ENCODE peak calls at places on chromosomes 3 and 15, in eight cellular contexts. One of them, this sample, is unnamed.
A peak's percentile ranks its signal among the peaks of the same experiment; 100 is the strongest.

GRCh38 chr3:5186854-5187151 is 704 bp upstream of the EDEM1 start:
- DNase-seq in psoas muscle: no peak
- DNase-seq in GM12865: peak; percentile 45
- DNase-seq in kidney: no peak
- DNase-seq in epithelial cell of esophagus: peak; percentile 50
- DNase-seq in lower lobe of right lung: no peak
- DNase-seq in H1: no peak
- DNase-seq in foreskin fibroblast: peak; percentile 25
- DNase-seq in this sample: no peak

GRCh38 chr3:27590437-27591320 is 106.5 kb upstream of the SLC4A7 start:
- DNase-seq in psoas muscle: no peak
- DNase-seq in GM12865: no peak
- DNase-seq in kidney: no peak
- DNase-seq in epithelial cell of esophagus: peak; percentile 62
- DNase-seq in lower lobe of right lung: no peak
- DNase-seq in H1: no peak
- DNase-seq in foreskin fibroblast: peak; percentile 41
- DNase-seq in this sample: no peak

GRCh38 chr3:16338124-16338523 is 73.1 kb downstream of the OXNAD1 start:
- DNase-seq in psoas muscle: no peak
- DNase-seq in GM12865: peak; percentile 71
- DNase-seq in kidney: no peak
- DNase-seq in epithelial cell of esophagus: no peak
- DNase-seq in lower lobe of right lung: peak; percentile 55
- DNase-seq in H1: no peak
- DNase-seq in foreskin fibroblast: no peak
- DNase-seq in this sample: no peak

GRCh38 chr3:41961061-41961749 is 698 bp downstream of the ULK4 start:
- DNase-seq in psoas muscle: peak; percentile 71
- DNase-seq in GM12865: peak; percentile 73
- DNase-seq in kidney: peak; percentile 75
- DNase-seq in epithelial cell of esophagus: peak; percentile 81
- DNase-seq in lower lobe of right lung: peak; percentile 76
- DNase-seq in H1: peak; percentile 13
- DNase-seq in foreskin fibroblast: peak; percentile 62
- DNase-seq in this sample: peak; percentile 79

GRCh38 chr3:161354554-161354953 is 16.8 kb downstream of the SPTSSB start:
- DNase-seq in psoas muscle: no peak
- DNase-seq in GM12865: no peak
- DNase-seq in kidney: no peak
- DNase-seq in epithelial cell of esophagus: peak; percentile 51
- DNase-seq in lower lobe of right lung: no peak
- DNase-seq in H1: no peak
- DNase-seq in foreskin fibroblast: peak; percentile 22
- DNase-seq in this sample: no peak

GRCh38 chr3:159238646-159239045 is 436.8 kb downstream of the MFSD1 start:
- DNase-seq in psoas muscle: no peak
- DNase-seq in GM12865: no peak
- DNase-seq in kidney: no peak
- DNase-seq in epithelial cell of esophagus: no peak
- DNase-seq in lower lobe of right lung: no peak
- DNase-seq in H1: no peak
- DNase-seq in foreskin fibroblast: no peak
- DNase-seq in this sample: no peak

GRCh38 chr15:44458429-44458828 is 31.0 kb downstream of the CTDSPL2 start:
- DNase-seq in psoas muscle: no peak
- DNase-seq in GM12865: no peak
- DNase-seq in kidney: no peak
- DNase-seq in epithelial cell of esophagus: no peak
- DNase-seq in lower lobe of right lung: no peak
- DNase-seq in H1: no peak
- DNase-seq in foreskin fibroblast: no peak
- DNase-seq in this sample: no peak

GRCh38 chr3:69784854-69785523 is 45.7 kb downstream of the MITF start:
- DNase-seq in psoas muscle: peak; percentile 86
- DNase-seq in GM12865: no peak
- DNase-seq in kidney: peak; percentile 84
- DNase-seq in epithelial cell of esophagus: peak; percentile 78
- DNase-seq in lower lobe of right lung: peak; percentile 84
- DNase-seq in H1: no peak
- DNase-seq in foreskin fibroblast: peak; percentile 89
- DNase-seq in this sample: peak; percentile 85

GRCh38 chr15:70701891-70702568 is 61.3 kb downstream of the UACA start:
- DNase-seq in psoas muscle: peak; percentile 46
- DNase-seq in GM12865: no peak
- DNase-seq in kidney: no peak
- DNase-seq in epithelial cell of esophagus: peak; percentile 58
- DNase-seq in lower lobe of right lung: no peak
- DNase-seq in H1: no peak
- DNase-seq in foreskin fibroblast: no peak
- DNase-seq in this sample: no peak

GRCh38 chr3:120773932-120774331 is 31.4 kb downstream of the GTF2E1 start:
- DNase-seq in psoas muscle: no peak
- DNase-seq in GM12865: peak; percentile 41
- DNase-seq in kidney: no peak
- DNase-seq in epithelial cell of esophagus: no peak
- DNase-seq in lower lobe of right lung: no peak
- DNase-seq in H1: no peak
- DNase-seq in foreskin fibroblast: no peak
- DNase-seq in this sample: no peak

GRCh38 chr3:112503304-112503972 is 4.2 kb upstream of the BTLA start:
- DNase-seq in psoas muscle: no peak
- DNase-seq in GM12865: no peak
- DNase-seq in kidney: no peak
- DNase-seq in epithelial cell of esophagus: no peak
- DNase-seq in lower lobe of right lung: no peak
- DNase-seq in H1: no peak
- DNase-seq in foreskin fibroblast: no peak
- DNase-seq in this sample: no peak

GRCh38 chr15:86877171-86877631 is 797.5 kb downstream of the AGBL1 start:
- DNase-seq in psoas muscle: peak; percentile 55
- DNase-seq in GM12865: no peak
- DNase-seq in kidney: no peak
- DNase-seq in epithelial cell of esophagus: peak; percentile 20
- DNase-seq in lower lobe of right lung: no peak
- DNase-seq in H1: no peak
- DNase-seq in foreskin fibroblast: no peak
- DNase-seq in this sample: no peak

GRCh38 chr3:110519066-110519465 is 552.5 kb upstream of the NECTIN3 start:
- DNase-seq in psoas muscle: no peak
- DNase-seq in GM12865: no peak
- DNase-seq in kidney: no peak
- DNase-seq in epithelial cell of esophagus: no peak
- DNase-seq in lower lobe of right lung: no peak
- DNase-seq in H1: no peak
- DNase-seq in foreskin fibroblast: no peak
- DNase-seq in this sample: no peak

GRCh38 chr3:29005862-29006261 is 275.0 kb upstream of the RBMS3 start:
- DNase-seq in psoas muscle: no peak
- DNase-seq in GM12865: no peak
- DNase-seq in kidney: no peak
- DNase-seq in epithelial cell of esophagus: no peak
- DNase-seq in lower lobe of right lung: no peak
- DNase-seq in H1: no peak
- DNase-seq in foreskin fibroblast: no peak
- DNase-seq in this sample: no peak

GRCh38 chr3:153313307-153313945 is 151.4 kb downstream of the RAP2B start:
- DNase-seq in psoas muscle: no peak
- DNase-seq in GM12865: no peak
- DNase-seq in kidney: no peak
- DNase-seq in epithelial cell of esophagus: peak; percentile 10
- DNase-seq in lower lobe of right lung: no peak
- DNase-seq in H1: no peak
- DNase-seq in foreskin fibroblast: no peak
- DNase-seq in this sample: no peak

GRCh38 chr3:43528498-43529099 is 93.2 kb downstream of the ANO10 start:
- DNase-seq in psoas muscle: no peak
- DNase-seq in GM12865: no peak
- DNase-seq in kidney: no peak
- DNase-seq in epithelial cell of esophagus: no peak
- DNase-seq in lower lobe of right lung: no peak
- DNase-seq in H1: no peak
- DNase-seq in foreskin fibroblast: no peak
- DNase-seq in this sample: no peak
- TF ChIP-seq CTCF in psoas muscle: no peak
- TF ChIP-seq CTCF in GM12865: no peak
- TF ChIP-seq CTCF in kidney: no peak
- TF ChIP-seq CTCF in epithelial cell of esophagus: no peak
- TF ChIP-seq CTCF in lower lobe of right lung: no peak
- TF ChIP-seq CTCF in H1: no peak
- TF ChIP-seq CTCF in foreskin fibroblast: no peak
- TF ChIP-seq CTCF in this sample: no peak

GRCh38 chr3:58529516-58530353 is 7.3 kb downstream of the ACOX2 start:
- DNase-seq in psoas muscle: no peak
- DNase-seq in GM12865: peak; percentile 30
- DNase-seq in kidney: peak; percentile 66
- DNase-seq in epithelial cell of esophagus: no peak
- DNase-seq in lower lobe of right lung: no peak
- DNase-seq in H1: peak; percentile 49
- DNase-seq in foreskin fibroblast: no peak
- DNase-seq in this sample: no peak
- TF ChIP-seq CTCF in psoas muscle: no peak
- TF ChIP-seq CTCF in GM12865: peak; percentile 36
- TF ChIP-seq CTCF in kidney: no peak
- TF ChIP-seq CTCF in epithelial cell of esophagus: no peak
- TF ChIP-seq CTCF in lower lobe of right lung: no peak
- TF ChIP-seq CTCF in H1: peak; percentile 91
- TF ChIP-seq CTCF in foreskin fibroblast: peak; percentile 35
- TF ChIP-seq CTCF in this sample: no peak

GRCh38 chr3:8095724-8096123 is 405.9 kb upstream of the LMCD1 start:
- DNase-seq in psoas muscle: no peak
- DNase-seq in GM12865: no peak
- DNase-seq in kidney: no peak
- DNase-seq in epithelial cell of esophagus: peak; percentile 3
- DNase-seq in lower lobe of right lung: no peak
- DNase-seq in H1: peak; percentile 29
- DNase-seq in foreskin fibroblast: no peak
- DNase-seq in this sample: no peak
- TF ChIP-seq CTCF in psoas muscle: peak; percentile 16
- TF ChIP-seq CTCF in GM12865: no peak
- TF ChIP-seq CTCF in kidney: no peak
- TF ChIP-seq CTCF in epithelial cell of esophagus: peak; percentile 33
- TF ChIP-seq CTCF in lower lobe of right lung: no peak
- TF ChIP-seq CTCF in H1: peak; percentile 26
- TF ChIP-seq CTCF in foreskin fibroblast: no peak
- TF ChIP-seq CTCF in this sample: no peak

GRCh38 chr3:49019941-49020334 is 1.6 kb upstream of the DALRD3 start:
- DNase-seq in psoas muscle: peak; percentile 52
- DNase-seq in GM12865: no peak
- DNase-seq in kidney: no peak
- DNase-seq in epithelial cell of esophagus: peak; percentile 50
- DNase-seq in lower lobe of right lung: peak; percentile 31
- DNase-seq in H1: no peak
- DNase-seq in foreskin fibroblast: no peak
- DNase-seq in this sample: no peak

GRCh38 chr3:49021213-49021812 is 608 bp upstream of the NDUFAF3 start:
- DNase-seq in psoas muscle: peak; percentile 100
- DNase-seq in GM12865: peak; percentile 99
- DNase-seq in kidney: peak; percentile 100
- DNase-seq in epithelial cell of esophagus: peak; percentile 98
- DNase-seq in lower lobe of right lung: peak; percentile 100
- DNase-seq in H1: peak; percentile 94
- DNase-seq in foreskin fibroblast: peak; percentile 97
- DNase-seq in this sample: peak; percentile 100

GRCh38 chr3:49021813-49022720 is at the start of gene NDUFAF3:
- DNase-seq in psoas muscle: peak; percentile 98
- DNase-seq in GM12865: peak; percentile 97
- DNase-seq in kidney: peak; percentile 98
- DNase-seq in epithelial cell of esophagus: peak; percentile 96
- DNase-seq in lower lobe of right lung: peak; percentile 96
- DNase-seq in H1: peak; percentile 82
- DNase-seq in foreskin fibroblast: peak; percentile 90
- DNase-seq in this sample: peak; percentile 98

GRCh38 chr3:49018707-49019006 is 277 bp upstream of the DALRD3 start:
- DNase-seq in psoas muscle: no peak
- DNase-seq in GM12865: no peak
- DNase-seq in kidney: no peak
- DNase-seq in epithelial cell of esophagus: no peak
- DNase-seq in lower lobe of right lung: no peak
- DNase-seq in H1: no peak
- DNase-seq in foreskin fibroblast: no peak
- DNase-seq in this sample: no peak

GRCh38 chr3:49020335-49021212 is 1.3 kb upstream of the NDUFAF3 start:
- DNase-seq in psoas muscle: peak; percentile 77
- DNase-seq in GM12865: peak; percentile 75
- DNase-seq in kidney: peak; percentile 90
- DNase-seq in epithelial cell of esophagus: no peak
- DNase-seq in lower lobe of right lung: peak; percentile 87
- DNase-seq in H1: no peak
- DNase-seq in foreskin fibroblast: no peak
- DNase-seq in this sample: peak; percentile 88
- TF ChIP-seq CTCF in psoas muscle: no peak
- TF ChIP-seq CTCF in GM12865: no peak
- TF ChIP-seq CTCF in kidney: no peak
- TF ChIP-seq CTCF in epithelial cell of esophagus: no peak
- TF ChIP-seq CTCF in lower lobe of right lung: no peak
- TF ChIP-seq CTCF in H1: no peak
- TF ChIP-seq CTCF in foreskin fibroblast: no peak
- TF ChIP-seq CTCF in this sample: no peak

GRCh38 chr3:123447749-123448502 is 964 bp downstream of the ADCY5 start:
- DNase-seq in psoas muscle: peak; percentile 59
- DNase-seq in GM12865: no peak
- DNase-seq in kidney: no peak
- DNase-seq in epithelial cell of esophagus: peak; percentile 33
- DNase-seq in lower lobe of right lung: no peak
- DNase-seq in H1: no peak
- DNase-seq in foreskin fibroblast: no peak
- DNase-seq in this sample: no peak
- TF ChIP-seq CTCF in psoas muscle: peak; percentile 39
- TF ChIP-seq CTCF in GM12865: no peak
- TF ChIP-seq CTCF in kidney: peak; percentile 29
- TF ChIP-seq CTCF in epithelial cell of esophagus: no peak
- TF ChIP-seq CTCF in lower lobe of right lung: no peak
- TF ChIP-seq CTCF in H1: peak; percentile 86
- TF ChIP-seq CTCF in foreskin fibroblast: no peak
- TF ChIP-seq CTCF in this sample: no peak

GRCh38 chr3:133669949-133670524 is 8.3 kb upstream of the TOPBP1 start:
- DNase-seq in psoas muscle: no peak
- DNase-seq in GM12865: no peak
- DNase-seq in kidney: no peak
- DNase-seq in epithelial cell of esophagus: no peak
- DNase-seq in lower lobe of right lung: no peak
- DNase-seq in H1: no peak
- DNase-seq in foreskin fibroblast: no peak
- DNase-seq in this sample: no peak
- TF ChIP-seq CTCF in psoas muscle: no peak
- TF ChIP-seq CTCF in GM12865: no peak
- TF ChIP-seq CTCF in kidney: no peak
- TF ChIP-seq CTCF in epithelial cell of esophagus: no peak
- TF ChIP-seq CTCF in lower lobe of right lung: no peak
- TF ChIP-seq CTCF in H1: no peak
- TF ChIP-seq CTCF in foreskin fibroblast: no peak
- TF ChIP-seq CTCF in this sample: no peak

This sample was measured in upper lobe of right lung.